ENCODE peak calls at places on chromosomes 1 and 21, in five cellular contexts. Y is trophoblast cell, P is H9, S is mesendoderm, Z is IMR-90. E is an unnamed sample.
A peak's percentile ranks its signal among the peaks of the same experiment; 100 is the strongest.

GRCh38 chr1:48704736-48705135 is 72.0 kb downstream of the BEND5 start:
- DNase-seq in P (no peak), Y (no peak), Z (no peak), S (no peak), E (no peak)

GRCh38 chr1:30100186-30100862 is 623.1 kb downstream of the MATN1 start:
- DNase-seq in Z (no peak), P (no peak), S (no peak), Y (no peak), E (no peak)

GRCh38 chr1:52141513-52142219 is at the start of gene ZFYVE9:
- DNase-seq in Y (peak; percentile 90), S (peak; percentile 86), Z (peak; percentile 76), P (peak; percentile 77), E (peak; percentile 85)

GRCh38 chr21:44948426-44949120 is 8.7 kb downstream of the SLX9 start:
- DNase-seq in S (no peak), Z (no peak), P (no peak), Y (no peak), E (no peak)

GRCh38 chr1:194300340-194300739 is 1113.9 kb upstream of the B3GALT2 start:
- DNase-seq in Y (no peak), Z (peak; percentile 1), S (no peak), P (no peak), E (no peak)

GRCh38 chr1:3222042-3222692 is 153.2 kb downstream of the PRDM16 start:
- DNase-seq in S (peak; percentile 8), Y (no peak), Z (no peak), P (peak; percentile 77), E (no peak)

GRCh38 chr1:202106340-202107284 is 16.1 kb upstream of the GPR37L1 start:
- DNase-seq in Y (peak; percentile 59), Z (no peak), S (no peak), P (no peak), E (no peak)

GRCh38 chr1:68308034-68308433 is 75.7 kb upstream of the WLS start:
- DNase-seq in Z (no peak), S (no peak), P (no peak), Y (no peak), E (no peak)

GRCh38 chr1:107935396-107936064 is 29.4 kb downstream of the VAV3 start:
- DNase-seq in Y (no peak), P (no peak), Z (no peak), S (peak; percentile 39), E (no peak)

GRCh38 chr1:213649373-213649772 is 338.4 kb upstream of the PROX1 start:
- DNase-seq in Y (no peak), S (peak; percentile 7), Z (no peak), P (no peak), E (no peak)

GRCh38 chr1:96698332-96698983 is 23.1 kb upstream of the PTBP2 start:
- DNase-seq in Z (peak; percentile 52), Y (no peak), S (peak; percentile 7), P (peak; percentile 37), E (no peak)

GRCh38 chr1:47972864-47973437 is 24.2 kb downstream of the TRABD2B start:
- DNase-seq in S (no peak), Z (no peak), Y (no peak), P (no peak), E (no peak)

GRCh38 chr1:231733672-231734071 is 107.1 kb downstream of the DISC1 start:
- DNase-seq in S (no peak), Y (no peak), P (no peak), Z (no peak), E (no peak)

GRCh38 chr1:55337801-55338447 is 122.8 kb upstream of the USP24 start:
- DNase-seq in P (peak; percentile 61), Z (peak; percentile 79), Y (peak; percentile 71), S (peak; percentile 81), E (peak; percentile 18)

GRCh38 chr1:58814251-58815068 is 30.6 kb upstream of the JUN start:
- DNase-seq in P (peak; percentile 74), S (peak; percentile 70), Z (peak; percentile 39), Y (peak; percentile 83), E (peak; percentile 24)

GRCh38 chr1:228958741-228959140 is 223.5 kb downstream of the RHOU start:
- DNase-seq in Z (no peak), P (no peak), Y (no peak), S (peak; percentile 80), E (no peak)

GRCh38 chr21:19899645-19900044 is 1098.6 kb upstream of the NCAM2 start:
- DNase-seq in P (no peak), Y (no peak), S (no peak), Z (no peak), E (no peak)

GRCh38 chr1:57474097-57474750 is 50.4 kb upstream of the DAB1 start:
- DNase-seq in P (no peak), S (no peak), Z (peak; percentile 68), Y (no peak), E (no peak)

GRCh38 chr1:150574260-150575071 is 4.9 kb downstream of the MCL1 start:
- DNase-seq in P (no peak), Y (peak; percentile 34), Z (no peak), S (no peak), E (no peak)

GRCh38 chr1:5898266-5898665 is 94.0 kb downstream of the NPHP4 start:
- DNase-seq in Y (no peak), P (no peak), S (no peak), Z (no peak), E (no peak)

GRCh38 chr1:66478116-66478515 is 55.8 kb upstream of the SGIP1 start:
- DNase-seq in Y (peak; percentile 28), Z (peak; percentile 54), P (no peak), S (no peak), E (no peak)

GRCh38 chr1:186325239-186325638 is 49.8 kb downstream of the TPR start:
- DNase-seq in S (peak; percentile 23), P (no peak), Z (peak; percentile 29), Y (no peak), E (no peak)

DNA sequence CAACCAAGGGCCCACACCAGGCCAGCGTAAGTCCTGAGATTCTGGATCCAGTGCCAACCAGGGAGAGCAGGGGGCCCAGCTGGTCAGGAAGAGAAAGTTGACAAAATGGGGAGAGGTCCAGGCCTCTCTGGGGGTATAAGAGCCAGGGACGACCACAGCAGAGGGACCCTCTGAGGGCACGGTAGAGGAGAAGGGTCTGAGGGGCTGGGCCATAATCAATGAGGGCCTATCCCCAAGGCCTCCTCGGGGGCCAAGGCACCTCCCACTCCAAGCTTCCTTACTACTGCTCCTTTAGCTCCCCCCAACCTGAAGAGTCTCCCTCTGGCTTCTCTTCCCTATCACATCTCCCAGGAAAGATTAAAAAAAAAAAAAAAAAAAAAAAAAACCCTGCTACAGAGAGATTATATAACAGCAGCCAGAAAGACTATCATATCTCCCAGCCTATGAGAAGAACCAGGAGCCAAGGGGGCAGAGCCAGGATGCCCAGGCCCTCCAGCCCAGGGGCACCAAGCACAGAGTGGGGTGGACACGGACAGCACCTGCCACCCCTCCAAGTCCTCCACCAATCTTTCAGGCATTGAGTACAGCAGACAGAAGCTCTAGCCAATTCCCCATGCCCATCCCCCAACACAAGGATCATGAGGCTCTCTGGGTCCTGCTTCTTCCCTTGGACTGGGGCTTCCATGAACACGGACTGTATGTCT is 2.7 kb downstream of the MEF2D start:
- DNase-seq in S (no peak), P (no peak), Z (no peak), Y (no peak), E (no peak)
- H2BK5ac ChIP-seq in S (no peak overlapping the region), P (no peak overlapping the region), Z (no peak overlapping the region), Y (no peak overlapping the region), E (no peak overlapping the region)

DNA sequence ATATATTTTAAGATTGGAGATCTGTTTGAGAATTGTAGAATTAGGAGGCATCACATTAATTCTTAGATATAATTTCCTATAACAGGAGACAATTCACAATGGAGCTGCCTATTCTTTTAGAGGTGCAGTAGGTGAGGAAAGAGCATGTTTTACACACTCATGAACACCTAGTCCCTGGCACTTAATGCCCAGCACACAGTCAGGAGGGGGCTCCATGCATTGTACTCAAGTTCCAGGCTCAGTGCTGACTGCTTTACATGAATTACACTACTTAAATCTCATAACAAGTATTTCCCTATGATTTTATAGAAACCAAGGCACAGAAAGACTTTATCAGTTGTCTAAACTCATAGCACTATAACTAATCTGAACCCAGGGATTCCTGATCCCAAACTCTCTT is 360 bp upstream of the GBP3 start:
- DNase-seq in P (no peak), S (no peak), Z (no peak), Y (no peak), E (no peak)
- H3K27ac ChIP-seq in P (no peak overlapping the region), S (no peak overlapping the region), Z (peak overlapping the region; percentile 98), Y (no peak overlapping the region), E (no peak overlapping the region)

GRCh38 chr1:8708259-8708658 is 109.2 kb downstream of the RERE start:
- DNase-seq in P (no peak), Z (no peak), Y (no peak), S (no peak), E (no peak)

GRCh38 chr1:8712413-8713229 is 104.8 kb downstream of the RERE start:
- DNase-seq in S (peak; percentile 79), Z (peak; percentile 96), P (no peak), Y (peak; percentile 47), E (no peak)

GRCh38 chr1:8711873-8712412 is 105.5 kb downstream of the RERE start:
- DNase-seq in S (no peak), Y (no peak), Z (no peak), P (no peak), E (no peak)

GRCh38 chr1:8706995-8707396 is 110.4 kb downstream of the RERE start:
- DNase-seq in S (peak; percentile 93), P (no peak), Z (peak; percentile 32), Y (peak; percentile 86), E (peak; percentile 75)

GRCh38 chr1:8711161-8711560 is 106.3 kb downstream of the RERE start:
- DNase-seq in Y (no peak), Z (no peak), S (no peak), P (no peak), E (no peak)
- H3K9ac ChIP-seq in Y (no peak overlapping the region), Z (no peak overlapping the region), S (no peak overlapping the region), P (no peak overlapping the region), E (no peak overlapping the region)

DNA sequence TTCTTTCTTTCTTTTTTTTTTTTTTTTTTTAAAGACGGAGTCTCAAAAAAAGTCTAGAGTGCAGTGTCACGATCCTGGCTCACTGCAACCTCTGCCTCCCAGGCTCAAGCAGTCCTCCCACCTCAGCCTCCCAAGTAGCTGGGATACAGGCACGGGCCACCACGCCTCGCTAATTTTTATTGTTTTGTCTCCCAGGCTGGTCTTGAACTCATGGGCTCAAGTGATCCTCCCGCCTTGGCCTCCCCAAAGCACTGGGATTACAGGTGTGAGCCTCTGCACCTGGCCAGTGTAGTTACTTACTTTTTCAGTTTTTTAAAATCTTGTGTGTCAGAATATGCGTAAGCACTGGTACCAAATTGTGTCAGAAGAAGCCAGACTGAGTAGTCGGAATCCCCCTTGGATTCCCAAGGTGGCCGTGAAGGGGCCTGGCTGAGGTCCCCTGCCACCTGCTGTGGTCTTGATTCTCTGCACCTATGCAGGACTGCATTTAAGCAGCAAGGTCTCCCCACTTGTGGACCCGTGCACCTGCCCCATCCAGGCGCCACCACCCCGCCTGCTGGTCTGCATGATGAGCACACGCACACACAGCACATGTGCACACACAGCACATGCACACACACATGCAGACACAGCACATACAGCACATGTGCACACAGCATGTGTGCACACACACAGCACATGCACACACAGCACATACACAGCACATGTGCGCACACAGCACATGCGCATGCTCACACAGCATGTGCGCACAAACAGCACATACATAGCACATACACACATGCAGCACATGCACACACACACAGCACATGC is 47.5 kb downstream of the PCNT start:
- DNase-seq in S (no peak), P (no peak), Y (no peak), Z (no peak), E (no peak)
- H2BK5ac ChIP-seq in S (no peak overlapping the region), P (no peak overlapping the region), Y (no peak overlapping the region), Z (no peak overlapping the region), E (no peak overlapping the region)

E was measured in neuronal stem cell.